ENCODE peak calls at places on chromosomes 5 and 9, in eight cellular contexts. O is H54; R is tibial artery; W is PC-3; D is activated CD4-positive, alpha-beta T cell treated with anti-CD3 and anti-CD28 coated beads, Interleukin-2, amount 50 U/mL, for 48 hours; B is pulmonary artery endothelial cell; V is SHP77 treated with DMSO at 0.1 percent for 48 hours; J is stimulated activated CD4-positive, alpha-beta T cell treated with anti-CD3 and anti-CD28 coated beads, Interleukin-4, amount 100 ng/mL, for 1 hour. C is an unnamed sample.

GRCh38 chr9:16715404-16715803 is 155.1 kb downstream of the BNC2 start:
- DNase-seq in O (no peak), R (no peak), W (no peak), D (no peak), B (no peak), V (no peak), J (no peak), C (no peak)

GRCh38 chr9:14212116-14212515 is 101.8 kb downstream of the NFIB start:
- DNase-seq in O (no peak), R (no peak), W (peak), D (no peak), B (no peak), V (no peak), J (no peak), C (no peak)

GRCh38 chr9:124366476-124367220 is 48.6 kb downstream of the PSMB7 start:
- DNase-seq in O (no peak), R (no peak), W (peak), D (no peak), B (no peak), V (no peak), J (no peak), C (no peak)

GRCh38 chr9:119372951-119373350 is 3.7 kb upstream of the BRINP1 start:
- DNase-seq in O (no peak), R (no peak), W (no peak), D (no peak), B (no peak), V (no peak), J (no peak), C (no peak)

GRCh38 chr9:12826924-12827655 is 52.3 kb downstream of the LURAP1L start:
- DNase-seq in O (no peak), R (no peak), W (no peak), D (no peak), B (no peak), V (no peak), J (no peak), C (no peak)

GRCh38 chr9:121267689-121268597 is at the start of gene GSN:
- DNase-seq in O (peak), R (peak), W (peak), D (peak), B (no peak), V (no peak), J (peak), C (no peak)

GRCh38 chr9:136940526-136941230 is 3.9 kb downstream of the FBXW5 start:
- DNase-seq in O (no peak), R (no peak), W (no peak), D (no peak), B (no peak), V (no peak), J (no peak), C (no peak)

GRCh38 chr5:134656690-134657089 is 8.1 kb downstream of the SEC24A start:
- DNase-seq in O (no peak), R (no peak), W (no peak), D (no peak), B (no peak), V (no peak), J (no peak), C (no peak)

GRCh38 chr5:14663734-14664269 is 716 bp upstream of the OTULIN start:
- DNase-seq in O (peak), R (no peak), W (no peak), D (no peak), B (peak), V (peak), J (no peak), C (no peak)

GRCh38 chr5:54738118-54738972 is 220.8 kb downstream of the SNX18 start:
- DNase-seq in O (peak), R (peak), W (peak), D (no peak), B (no peak), V (no peak), J (no peak), C (peak)

GRCh38 chr9:110383491-110383890 is 45.8 kb upstream of the TXNDC8 start:
- DNase-seq in O (no peak), R (no peak), W (no peak), D (no peak), B (no peak), V (no peak), J (no peak), C (no peak)

GRCh38 chr5:116938488-116938887 is 363.9 kb upstream of the SEMA6A start:
- DNase-seq in O (no peak), R (no peak), W (no peak), D (no peak), B (no peak), V (no peak), J (no peak), C (no peak)